ENCODE peak calls at places on chromosomes 2 and 18, in nine cellular contexts. Z is right atrium auricular region, O is heart left ventricle, G is MM.1S, C is adrenal gland, T is sigmoid colon, X is SK-N-SH, F is body of pancreas, I is gastrocnemius medialis. B is an unnamed sample.

GRCh38 chr18:76619342-76620315 is 124.6 kb upstream of the ZNF516 start:
- DNase-seq in Z (peak; percentile 66), O (peak; percentile 81), G (no peak), C (peak; percentile 95), T (peak; percentile 86), X (no peak), F (peak; percentile 82), I (peak; percentile 20), B (no peak)

GRCh38 chr18:76081536-76081935 is 413.5 kb downstream of the ZNF516 start:
- DNase-seq in Z (no peak), O (no peak), G (no peak), C (no peak), T (no peak), X (no peak), F (no peak), I (no peak), B (no peak)

GRCh38 chr2:41321341-41321740 is 726.5 kb upstream of the PKDCC start:
- DNase-seq in Z (no peak), O (no peak), G (no peak), C (no peak), T (no peak), X (no peak), F (no peak), I (no peak), B (no peak)

GRCh38 chr2:237236188-237236587 is 150.5 kb downstream of the COPS8 start:
- DNase-seq in Z (no peak), O (no peak), G (no peak), C (no peak), T (no peak), X (no peak), F (no peak), I (no peak), B (no peak)

GRCh38 chr2:15059870-15060617 is 427.5 kb downstream of the LRATD1 start:
- DNase-seq in Z (no peak), O (no peak), G (no peak), C (no peak), T (no peak), X (no peak), F (no peak), I (no peak), B (no peak)

GRCh38 chr2:8448822-8449577 is 232.9 kb upstream of the ID2 start:
- DNase-seq in Z (peak; percentile 26), O (no peak), G (no peak), C (no peak), T (peak; percentile 8), X (peak; percentile 64), F (no peak), I (no peak), B (no peak)

GRCh38 chr2:32632089-32632488 is 4.2 kb downstream of the TTC27 start:
- DNase-seq in Z (no peak), O (no peak), G (no peak), C (no peak), T (no peak), X (no peak), F (no peak), I (no peak), B (no peak)

GRCh38 chr18:9449580-9449979 is 25.7 kb upstream of the RALBP1 start:
- DNase-seq in Z (no peak), O (no peak), G (no peak), C (no peak), T (no peak), X (no peak), F (no peak), I (no peak), B (no peak)

GRCh38 chr2:177254433-177255226 is 9.9 kb downstream of the NFE2L2 start:
- DNase-seq in Z (no peak), O (peak; percentile 68), G (no peak), C (peak; percentile 29), T (peak; percentile 67), X (peak; percentile 24), F (peak; percentile 65), I (no peak), B (no peak)

GRCh38 chr2:24721470-24721869 is 71.7 kb downstream of the PTRHD1 start:
- DNase-seq in Z (peak; percentile 62), O (peak; percentile 66), G (no peak), C (peak; percentile 83), T (peak; percentile 86), X (peak; percentile 59), F (peak; percentile 79), I (peak; percentile 79), B (no peak)

GRCh38 chr2:65186093-65186868 is 41.4 kb upstream of the ACTR2 start:
- DNase-seq in Z (no peak), O (no peak), G (no peak), C (no peak), T (no peak), X (no peak), F (no peak), I (no peak), B (no peak)

GRCh38 chr2:88159955-88160415 is 10.2 kb upstream of the THNSL2 start:
- DNase-seq in Z (no peak), O (no peak), G (peak; percentile 76), C (peak; percentile 68), T (peak; percentile 76), X (peak; percentile 75), F (peak; percentile 73), I (no peak), B (peak; percentile 5)

GRCh38 chr2:26410764-26411243 is 9.1 kb downstream of the DRC1 start:
- DNase-seq in Z (no peak), O (no peak), G (no peak), C (no peak), T (no peak), X (no peak), F (no peak), I (no peak), B (no peak)

GRCh38 chr2:128686498-128686861 is 367.8 kb upstream of the HS6ST1 start:
- DNase-seq in Z (no peak), O (no peak), G (no peak), C (no peak), T (no peak), X (no peak), F (no peak), I (no peak), B (no peak)

GRCh38 chr2:19362094-19362649 is 3.7 kb upstream of the OSR1 start:
- DNase-seq in Z (no peak), O (no peak), G (peak; percentile 21), C (no peak), T (no peak), X (peak; percentile 47), F (no peak), I (no peak), B (no peak)

GRCh38 chr2:172282944-172283343 is 144.4 kb upstream of the ITGA6 start:
- DNase-seq in Z (no peak), O (no peak), G (no peak), C (no peak), T (no peak), X (no peak), F (no peak), I (no peak), B (no peak)

GRCh38 chr2:161709428-161709827 is 85.2 kb downstream of the SLC4A10 start:
- DNase-seq in Z (no peak), O (no peak), G (peak; percentile 62), C (no peak), T (no peak), X (no peak), F (no peak), I (no peak), B (no peak)
- H3K4me3 ChIP-seq in Z (no peak overlapping the region), O (no peak overlapping the region), G (peak overlapping the region; percentile 39), C (no peak overlapping the region), T (no peak overlapping the region), X (peak overlapping the region; percentile 53), F (no peak overlapping the region), I (no peak overlapping the region), B (no peak overlapping the region)

GRCh38 chr2:219045937-219046550 is 4.7 kb upstream of the CFAP65 start:
- DNase-seq in Z (no peak), O (no peak), G (no peak), C (peak; percentile 42), T (no peak), X (no peak), F (peak; percentile 42), I (no peak), B (no peak)
- H3K9me3 ChIP-seq in Z (no peaks in the 10 kb centered on the region), O (no peaks in the 10 kb centered on the region), G (no peaks in the 10 kb centered on the region), C (no peaks in the 10 kb centered on the region), T (no peaks in the 10 kb centered on the region), X (no peaks in the 10 kb centered on the region), F (no peaks in the 10 kb centered on the region), I (no peaks in the 10 kb centered on the region), B (no peaks in the 10 kb centered on the region)

DNA sequence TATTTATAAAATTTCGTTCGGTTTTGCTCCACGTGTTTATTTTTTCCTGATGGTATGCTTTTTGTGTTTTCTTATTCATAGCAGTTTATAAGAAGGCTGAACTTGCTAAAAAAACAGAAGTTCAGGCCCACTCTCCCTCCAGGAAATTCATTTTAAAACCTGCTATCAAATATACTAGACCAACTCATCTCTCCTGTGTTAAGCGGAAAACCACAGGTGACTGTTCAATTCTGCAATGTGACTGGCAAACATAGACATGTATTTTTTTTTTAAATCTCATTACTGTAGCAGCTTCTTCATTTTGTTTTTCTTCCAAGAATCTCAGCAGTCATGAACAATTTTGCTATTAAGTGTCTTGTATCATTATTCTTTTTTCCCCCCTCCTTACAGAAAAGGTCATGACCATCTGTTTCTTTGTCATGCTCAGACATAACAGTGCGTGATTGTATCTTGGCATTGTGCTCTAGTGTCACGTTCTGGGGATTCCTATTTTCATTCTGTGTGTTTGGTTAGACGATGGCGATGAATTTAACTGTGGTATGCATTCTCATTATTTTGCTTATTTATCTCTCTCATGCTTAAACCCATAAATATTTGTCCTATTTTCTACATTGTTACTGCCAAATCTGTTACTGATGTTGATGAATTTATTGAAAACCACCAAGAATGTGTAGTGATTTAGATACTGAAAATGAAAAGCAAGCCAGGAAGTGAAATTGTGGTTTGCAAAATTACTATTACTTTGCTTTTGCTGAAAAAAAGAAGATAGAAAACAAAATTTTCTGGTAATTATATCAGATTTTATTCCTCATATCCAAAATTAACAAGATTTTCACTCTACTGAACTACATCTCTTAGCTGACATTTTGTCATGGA is 74.6 kb upstream of the UNC80 start:
- DNase-seq in Z (no peak), O (no peak), G (no peak), C (no peak), T (no peak), X (no peak), F (no peak), I (no peak), B (no peak)
- H3K4me3 ChIP-seq in Z (no peak overlapping the region), O (no peak overlapping the region), G (no peak overlapping the region), C (no peak overlapping the region), T (no peak overlapping the region), X (no peak overlapping the region), F (no peak overlapping the region), I (no peak overlapping the region), B (no peak overlapping the region)

DNA sequence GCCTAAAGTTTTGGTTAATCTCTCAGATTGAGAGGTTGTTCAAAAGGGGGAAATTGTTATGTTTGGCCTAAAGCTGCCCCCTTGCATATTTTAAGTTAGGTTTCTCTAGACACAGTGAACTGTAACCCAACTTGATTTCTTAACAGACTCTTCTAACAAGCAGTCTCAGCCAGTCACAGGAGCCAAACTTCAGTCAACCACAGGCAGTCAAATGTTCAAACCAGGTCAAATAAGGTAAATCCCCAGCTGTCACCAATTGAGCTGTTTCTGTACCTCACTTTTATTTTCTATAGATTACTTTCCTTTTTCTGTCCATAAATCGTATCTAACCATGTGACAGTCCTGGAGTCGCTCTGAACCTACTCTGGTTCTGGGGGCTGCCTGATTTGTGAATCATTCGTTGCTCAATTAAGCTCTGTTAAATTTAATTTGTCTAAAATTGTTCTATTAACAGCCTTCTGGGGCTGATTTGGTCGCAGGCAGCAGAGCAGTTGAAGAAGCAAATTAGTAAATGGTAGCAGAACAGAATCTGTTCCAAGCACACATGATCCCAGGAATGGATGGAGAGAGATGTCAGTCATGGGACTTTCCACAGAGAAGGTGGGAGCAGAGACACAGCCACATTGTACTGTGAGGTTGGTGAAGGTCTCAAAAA is 16.4 kb upstream of the NFU1 start:
- DNase-seq in Z (no peak), O (no peak), G (no peak), C (no peak), T (no peak), X (peak; percentile 33), F (no peak), I (no peak), B (no peak)
- H3K9me3 ChIP-seq in Z (no peaks in the 10 kb centered on the region), O (no peaks in the 10 kb centered on the region), G (no peaks in the 10 kb centered on the region), C (no peaks in the 10 kb centered on the region), T (no peaks in the 10 kb centered on the region), X (no peaks in the 10 kb centered on the region), F (no peaks in the 10 kb centered on the region), I (no peaks in the 10 kb centered on the region), B (no peaks in the 10 kb centered on the region)

B was measured in CD8-positive, alpha-beta memory T cell.